ENCODE peak calls at places on chromosomes 3 and 15, in nine cellular contexts. L, D, U, A, J, N, G, C and M are unnamed samples.

GRCh38 chr3:55511895-55512585 is 24.9 kb upstream of the WNT5A start:
- DNase-seq in L (no peak), D (no peak), U (no peak), A (no peak), J (no peak), N (no peak), G (peak; percentile 90), C (no peak), M (no peak)

GRCh38 chr3:195207056-195207455 is 63.9 kb downstream of the XXYLT1 start:
- DNase-seq in L (no peak), D (no peak), U (no peak), A (no peak), J (no peak), N (peak; percentile 12), G (no peak), C (no peak), M (no peak)

GRCh38 chr3:165642761-165643432 is 194.3 kb downstream of the BCHE start:
- DNase-seq in L (no peak), D (peak; percentile 32), U (peak; percentile 55), A (no peak), J (peak; percentile 92), N (peak; percentile 75), G (peak; percentile 92), C (no peak), M (no peak)

GRCh38 chr3:170520996-170521395 is 64.9 kb downstream of the SLC7A14 start:
- DNase-seq in L (no peak), D (no peak), U (no peak), A (no peak), J (peak; percentile 33), N (no peak), G (no peak), C (no peak), M (no peak)

GRCh38 chr3:190238871-190239270 is 83.4 kb downstream of the CLDN1 start:
- DNase-seq in L (no peak), D (no peak), U (no peak), A (no peak), J (no peak), N (no peak), G (no peak), C (no peak), M (no peak)

GRCh38 chr3:119304201-119304713 is 10.1 kb downstream of the ARHGAP31 start:
- DNase-seq in L (no peak), D (no peak), U (no peak), A (no peak), J (peak; percentile 72), N (no peak), G (peak; percentile 73), C (no peak), M (no peak)

GRCh38 chr3:70982700-70983140 is 600.8 kb downstream of the FOXP1 start:
- DNase-seq in L (no peak), D (peak; percentile 40), U (peak; percentile 76), A (no peak), J (peak; percentile 21), N (peak; percentile 30), G (peak; percentile 93), C (no peak), M (no peak)

GRCh38 chr3:24522155-24522579 is 27.5 kb upstream of the THRB start:
- DNase-seq in L (no peak), D (peak; percentile 27), U (no peak), A (peak; percentile 81), J (no peak), N (no peak), G (no peak), C (no peak), M (no peak)

GRCh38 chr3:145557405-145557804 is 603.6 kb downstream of the PLOD2 start:
- DNase-seq in L (no peak), D (no peak), U (no peak), A (no peak), J (no peak), N (no peak), G (no peak), C (no peak), M (no peak)

GRCh38 chr3:66133853-66134445 is 86.9 kb upstream of the SLC25A26 start:
- DNase-seq in L (no peak), D (no peak), U (no peak), A (no peak), J (no peak), N (no peak), G (no peak), C (no peak), M (no peak)

GRCh38 chr3:173770796-173771573 is 373.4 kb downstream of the NLGN1 start:
- DNase-seq in L (no peak), D (no peak), U (no peak), A (no peak), J (no peak), N (no peak), G (peak; percentile 35), C (no peak), M (no peak)

GRCh38 chr3:14336414-14337285 is 65.8 kb upstream of the SLC6A6 start:
- DNase-seq in L (no peak), D (no peak), U (no peak), A (peak; percentile 35), J (no peak), N (no peak), G (no peak), C (no peak), M (no peak)

GRCh38 chr3:31724681-31725080 is 192.0 kb downstream of the STT3B start:
- DNase-seq in L (no peak), D (peak; percentile 29), U (no peak), A (no peak), J (no peak), N (no peak), G (peak; percentile 43), C (no peak), M (no peak)

GRCh38 chr15:49135342-49135857 is 20.0 kb downstream of the COPS2 start:
- DNase-seq in L (no peak), D (no peak), U (no peak), A (no peak), J (no peak), N (no peak), G (peak; percentile 34), C (no peak), M (no peak)

GRCh38 chr3:128863560-128863959 is 15.9 kb upstream of the ACAD9 start:
- DNase-seq in L (no peak), D (peak; percentile 25), U (no peak), A (peak; percentile 36), J (no peak), N (no peak), G (no peak), C (no peak), M (no peak)

GRCh38 chr3:23920151-23920655 is 3.3 kb downstream of the RPL15 start:
- DNase-seq in L (no peak), D (no peak), U (no peak), A (no peak), J (no peak), N (no peak), G (no peak), C (no peak), M (no peak)

GRCh38 chr3:23662079-23662617 is 143.6 kb upstream of the UBE2E1 start:
- DNase-seq in L (no peak), D (no peak), U (no peak), A (no peak), J (no peak), N (no peak), G (no peak), C (no peak), M (no peak)

GRCh38 chr15:44194397-44195150 is 497 bp downstream of the FRMD5 start:
- DNase-seq in L (no peak), D (no peak), U (peak; percentile 69), A (peak; percentile 83), J (no peak), N (peak; percentile 14), G (peak; percentile 68), C (peak; percentile 21), M (no peak)

GRCh38 chr3:195116393-195117185 is 154.4 kb downstream of the XXYLT1 start:
- DNase-seq in L (no peak), D (no peak), U (no peak), A (no peak), J (no peak), N (no peak), G (no peak), C (no peak), M (no peak)

GRCh38 chr3:148146241-148146640 is 551.5 kb upstream of the AGTR1 start:
- DNase-seq in L (no peak), D (no peak), U (no peak), A (no peak), J (no peak), N (no peak), G (no peak), C (no peak), M (no peak)

GRCh38 chr15:52997123-52997522 is 207.0 kb upstream of the ONECUT1 start:
- DNase-seq in L (no peak), D (no peak), U (no peak), A (no peak), J (no peak), N (no peak), G (no peak), C (no peak), M (no peak)